ENCODE peak calls at places on chromosomes 11 and 22, in six cellular contexts. One of them, this sample, is unnamed.

GRCh38 chr11:27416568-27417176 is 53.7 kb upstream of the CCDC34 start:
- DNase-seq in fibroblast of pulmonary artery: no peak
- DNase-seq in sigmoid colon: no peak
- DNase-seq in vagina: no peak
- DNase-seq in foreskin fibroblast: no peak
- DNase-seq in H1: no peak
- DNase-seq in this sample: no peak

GRCh38 chr22:38271927-38272372 is 860 bp downstream of the TMEM184B start:
- DNase-seq in fibroblast of pulmonary artery: no peak
- DNase-seq in sigmoid colon: no peak
- DNase-seq in vagina: no peak
- DNase-seq in foreskin fibroblast: no peak
- DNase-seq in H1: peak; percentile 68
- DNase-seq in this sample: no peak

GRCh38 chr22:45919504-45920286 is 57.3 kb downstream of the WNT7B start:
- DNase-seq in fibroblast of pulmonary artery: no peak
- DNase-seq in sigmoid colon: no peak
- DNase-seq in vagina: no peak
- DNase-seq in foreskin fibroblast: no peak
- DNase-seq in H1: no peak
- DNase-seq in this sample: no peak

GRCh38 chr11:68527585-68527984 is 67.0 kb downstream of the PPP6R3 start:
- DNase-seq in fibroblast of pulmonary artery: no peak
- DNase-seq in sigmoid colon: no peak
- DNase-seq in vagina: no peak
- DNase-seq in foreskin fibroblast: no peak
- DNase-seq in H1: no peak
- DNase-seq in this sample: no peak

GRCh38 chr11:96122601-96123044 is 198.7 kb upstream of the MTMR2 start:
- DNase-seq in fibroblast of pulmonary artery: no peak
- DNase-seq in sigmoid colon: no peak
- DNase-seq in vagina: no peak
- DNase-seq in foreskin fibroblast: no peak
- DNase-seq in H1: no peak
- DNase-seq in this sample: peak; percentile 36

GRCh38 chr11:31815743-31816466 is 4.8 kb upstream of the PAX6 start:
- DNase-seq in fibroblast of pulmonary artery: no peak
- DNase-seq in sigmoid colon: no peak
- DNase-seq in vagina: no peak
- DNase-seq in foreskin fibroblast: no peak
- DNase-seq in H1: peak; percentile 55
- DNase-seq in this sample: no peak

GRCh38 chr11:42800041-42800440 is 511.8 kb upstream of the API5 start:
- DNase-seq in fibroblast of pulmonary artery: no peak
- DNase-seq in sigmoid colon: no peak
- DNase-seq in vagina: no peak
- DNase-seq in foreskin fibroblast: no peak
- DNase-seq in H1: no peak
- DNase-seq in this sample: no peak

GRCh38 chr11:116579857-116580727 is 192.7 kb downstream of the BUD13 start:
- DNase-seq in fibroblast of pulmonary artery: no peak
- DNase-seq in sigmoid colon: no peak
- DNase-seq in vagina: no peak
- DNase-seq in foreskin fibroblast: no peak
- DNase-seq in H1: peak; percentile 69
- DNase-seq in this sample: no peak

GRCh38 chr11:127789887-127790286 is 789.3 kb upstream of the KIRREL3 start:
- DNase-seq in fibroblast of pulmonary artery: no peak
- DNase-seq in sigmoid colon: no peak
- DNase-seq in vagina: no peak
- DNase-seq in foreskin fibroblast: no peak
- DNase-seq in H1: no peak
- DNase-seq in this sample: no peak

GRCh38 chr11:61652135-61652534 is 28.1 kb upstream of the DAGLA start:
- DNase-seq in fibroblast of pulmonary artery: no peak
- DNase-seq in sigmoid colon: no peak
- DNase-seq in vagina: no peak
- DNase-seq in foreskin fibroblast: no peak
- DNase-seq in H1: no peak
- DNase-seq in this sample: no peak

GRCh38 chr22:24482586-24482985 is 12.5 kb upstream of the UPB1 start:
- DNase-seq in fibroblast of pulmonary artery: peak; percentile 78
- DNase-seq in sigmoid colon: no peak
- DNase-seq in vagina: no peak
- DNase-seq in foreskin fibroblast: peak; percentile 58
- DNase-seq in H1: no peak
- DNase-seq in this sample: peak; percentile 80

GRCh38 chr22:44242946-44243724 is 62.4 kb downstream of the PARVG start:
- DNase-seq in fibroblast of pulmonary artery: no peak
- DNase-seq in sigmoid colon: no peak
- DNase-seq in vagina: peak; percentile 72
- DNase-seq in foreskin fibroblast: no peak
- DNase-seq in H1: peak; percentile 31
- DNase-seq in this sample: no peak

GRCh38 chr11:16266021-16266420 is 90.3 kb downstream of the SOX6 start:
- DNase-seq in fibroblast of pulmonary artery: no peak
- DNase-seq in sigmoid colon: no peak
- DNase-seq in vagina: no peak
- DNase-seq in foreskin fibroblast: no peak
- DNase-seq in H1: no peak
- DNase-seq in this sample: no peak

GRCh38 chr11:9219115-9219514 is 46.0 kb downstream of the DENND5A start:
- DNase-seq in fibroblast of pulmonary artery: peak; percentile 98
- DNase-seq in sigmoid colon: no peak
- DNase-seq in vagina: no peak
- DNase-seq in foreskin fibroblast: peak; percentile 41
- DNase-seq in H1: no peak
- DNase-seq in this sample: peak; percentile 52

GRCh38 chr22:49094858-49095257 is 732.8 kb downstream of the BRD1 start:
- DNase-seq in fibroblast of pulmonary artery: no peak
- DNase-seq in sigmoid colon: no peak
- DNase-seq in vagina: no peak
- DNase-seq in foreskin fibroblast: no peak
- DNase-seq in H1: no peak
- DNase-seq in this sample: no peak

GRCh38 chr11:117841582-117842031 is 17.1 kb upstream of the FXYD2 start:
- DNase-seq in fibroblast of pulmonary artery: no peak
- DNase-seq in sigmoid colon: peak; percentile 43
- DNase-seq in vagina: no peak
- DNase-seq in foreskin fibroblast: no peak
- DNase-seq in H1: no peak
- DNase-seq in this sample: no peak

GRCh38 chr11:63212742-63213141 is 30.7 kb downstream of the SLC22A25 start:
- DNase-seq in fibroblast of pulmonary artery: peak; percentile 31
- DNase-seq in sigmoid colon: no peak
- DNase-seq in vagina: no peak
- DNase-seq in foreskin fibroblast: peak; percentile 35
- DNase-seq in H1: no peak
- DNase-seq in this sample: peak; percentile 19

GRCh38 chr11:111336582-111337256 is 38.4 kb downstream of the POU2AF3 start:
- DNase-seq in fibroblast of pulmonary artery: peak; percentile 73
- DNase-seq in sigmoid colon: no peak
- DNase-seq in vagina: no peak
- DNase-seq in foreskin fibroblast: peak; percentile 90
- DNase-seq in H1: no peak
- DNase-seq in this sample: peak; percentile 71

GRCh38 chr22:38316340-38317236 is 645 bp downstream of the CSNK1E start:
- DNase-seq in fibroblast of pulmonary artery: peak; percentile 64
- DNase-seq in sigmoid colon: peak; percentile 87
- DNase-seq in vagina: no peak
- DNase-seq in foreskin fibroblast: peak; percentile 83
- DNase-seq in H1: peak; percentile 66
- DNase-seq in this sample: peak; percentile 71

GRCh38 chr11:125980421-125980820 is 34.6 kb downstream of the VSIG10L2 start:
- DNase-seq in fibroblast of pulmonary artery: no peak
- DNase-seq in sigmoid colon: no peak
- DNase-seq in vagina: no peak
- DNase-seq in foreskin fibroblast: no peak
- DNase-seq in H1: no peak
- DNase-seq in this sample: no peak

GRCh38 chr11:130464289-130464812 is 15.9 kb downstream of the ADAMTS15 start:
- DNase-seq in fibroblast of pulmonary artery: no peak
- DNase-seq in sigmoid colon: no peak
- DNase-seq in vagina: no peak
- DNase-seq in foreskin fibroblast: peak; percentile 34
- DNase-seq in H1: no peak
- DNase-seq in this sample: peak; percentile 78

GRCh38 chr22:37741312-37741795 is 44.5 kb downstream of the TRIOBP start:
- DNase-seq in fibroblast of pulmonary artery: peak; percentile 99
- DNase-seq in sigmoid colon: peak; percentile 99
- DNase-seq in vagina: no peak
- DNase-seq in foreskin fibroblast: peak; percentile 99
- DNase-seq in H1: peak; percentile 49
- DNase-seq in this sample: peak; percentile 100

GRCh38 chr22:50361688-50362087 is 18.6 kb downstream of the PPP6R2 start:
- DNase-seq in fibroblast of pulmonary artery: no peak
- DNase-seq in sigmoid colon: no peak
- DNase-seq in vagina: no peak
- DNase-seq in foreskin fibroblast: no peak
- DNase-seq in H1: no peak
- DNase-seq in this sample: no peak

GRCh38 chr11:25587496-25587895 is 744.4 kb upstream of the ANO3 start:
- DNase-seq in fibroblast of pulmonary artery: peak; percentile 1
- DNase-seq in sigmoid colon: no peak
- DNase-seq in vagina: no peak
- DNase-seq in foreskin fibroblast: no peak
- DNase-seq in H1: no peak
- DNase-seq in this sample: no peak

DNA sequence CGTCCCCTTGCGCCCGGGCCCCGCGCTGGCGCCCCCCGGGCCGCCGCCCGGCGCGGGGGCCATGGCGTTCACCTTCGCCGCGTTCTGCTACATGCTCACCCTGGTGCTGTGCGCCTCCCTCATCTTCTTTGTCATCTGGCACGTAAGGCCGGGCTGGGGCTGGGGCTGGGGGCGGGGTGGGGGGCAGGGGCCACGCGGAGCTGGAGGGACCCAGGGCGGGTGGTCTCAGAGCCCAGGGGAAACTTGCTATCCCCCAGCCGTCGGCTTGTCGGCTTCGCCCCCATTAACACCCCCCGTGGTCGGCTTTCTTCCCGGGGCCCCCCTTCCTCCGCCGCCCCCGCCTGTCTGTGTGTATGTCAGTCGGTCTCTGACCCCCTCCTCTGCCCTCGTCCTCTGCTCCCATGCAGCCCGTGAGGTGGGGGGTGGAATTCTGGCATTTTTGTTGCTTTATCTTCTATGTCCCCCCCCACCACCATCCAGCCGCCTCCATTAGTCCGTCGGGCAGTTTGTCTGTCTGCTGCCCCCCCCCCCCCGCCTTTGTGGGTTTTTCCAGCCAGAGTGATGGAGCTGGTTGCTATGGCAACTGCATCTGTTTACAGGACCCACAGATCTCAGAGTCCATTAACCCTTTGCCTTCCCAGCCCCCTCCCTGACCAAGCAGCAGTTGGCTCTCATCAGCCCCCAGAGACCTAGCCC is 569 bp downstream of the CNIH2 start:
- DNase-seq in fibroblast of pulmonary artery: peak; percentile 21
- DNase-seq in sigmoid colon: no peak
- DNase-seq in vagina: no peak
- DNase-seq in foreskin fibroblast: peak; percentile 44
- DNase-seq in H1: no peak
- DNase-seq in this sample: no peak
- H3K4me3 ChIP-seq in fibroblast of pulmonary artery: no peak overlapping the region
- H3K4me3 ChIP-seq in sigmoid colon: peak overlapping the region; percentile 45
- H3K4me3 ChIP-seq in vagina: peak overlapping the region; percentile 50
- H3K4me3 ChIP-seq in foreskin fibroblast: no peak overlapping the region
- H3K4me3 ChIP-seq in H1: peak overlapping the region; percentile 26
- H3K4me3 ChIP-seq in this sample: no peak overlapping the region

GRCh38 chr11:79461144-79461543 is 20.3 kb upstream of the TENM4 start:
- DNase-seq in fibroblast of pulmonary artery: peak; percentile 50
- DNase-seq in sigmoid colon: no peak
- DNase-seq in vagina: no peak
- DNase-seq in foreskin fibroblast: peak; percentile 54
- DNase-seq in H1: no peak
- DNase-seq in this sample: peak; percentile 41
- TF ChIP-seq CTCF in fibroblast of pulmonary artery: peak; percentile 61
- TF ChIP-seq CTCF in sigmoid colon: no peak
- TF ChIP-seq CTCF in vagina: no peak
- TF ChIP-seq CTCF in foreskin fibroblast: peak; percentile 55
- TF ChIP-seq CTCF in H1: peak; percentile 71
- TF ChIP-seq CTCF in this sample: peak; percentile 59

GRCh38 chr11:73004088-73004487 is 138.0 kb downstream of the FCHSD2 start:
- DNase-seq in fibroblast of pulmonary artery: no peak
- DNase-seq in sigmoid colon: no peak
- DNase-seq in vagina: no peak
- DNase-seq in foreskin fibroblast: no peak
- DNase-seq in H1: no peak
- DNase-seq in this sample: no peak
- H3K4me3 ChIP-seq in fibroblast of pulmonary artery: no peak overlapping the region
- H3K4me3 ChIP-seq in sigmoid colon: no peak overlapping the region
- H3K4me3 ChIP-seq in vagina: no peak overlapping the region
- H3K4me3 ChIP-seq in foreskin fibroblast: no peak overlapping the region
- H3K4me3 ChIP-seq in H1: no peak overlapping the region
- H3K4me3 ChIP-seq in this sample: no peak overlapping the region

GRCh38 chr11:109854696-109855095 is 238.5 kb upstream of the ZC3H12C start:
- DNase-seq in fibroblast of pulmonary artery: no peak
- DNase-seq in sigmoid colon: no peak
- DNase-seq in vagina: no peak
- DNase-seq in foreskin fibroblast: no peak
- DNase-seq in H1: no peak
- DNase-seq in this sample: no peak

GRCh38 chr11:109856958-109857357 is 236.2 kb upstream of the ZC3H12C start:
- DNase-seq in fibroblast of pulmonary artery: no peak
- DNase-seq in sigmoid colon: no peak
- DNase-seq in vagina: no peak
- DNase-seq in foreskin fibroblast: no peak
- DNase-seq in H1: no peak
- DNase-seq in this sample: no peak

GRCh38 chr11:109849946-109850345 is 243.2 kb upstream of the ZC3H12C start:
- DNase-seq in fibroblast of pulmonary artery: no peak
- DNase-seq in sigmoid colon: no peak
- DNase-seq in vagina: no peak
- DNase-seq in foreskin fibroblast: no peak
- DNase-seq in H1: no peak
- DNase-seq in this sample: no peak

GRCh38 chr11:109851780-109852390 is 241.3 kb upstream of the ZC3H12C start:
- DNase-seq in fibroblast of pulmonary artery: peak; percentile 16
- DNase-seq in sigmoid colon: no peak
- DNase-seq in vagina: no peak
- DNase-seq in foreskin fibroblast: no peak
- DNase-seq in H1: no peak
- DNase-seq in this sample: no peak

DNA sequence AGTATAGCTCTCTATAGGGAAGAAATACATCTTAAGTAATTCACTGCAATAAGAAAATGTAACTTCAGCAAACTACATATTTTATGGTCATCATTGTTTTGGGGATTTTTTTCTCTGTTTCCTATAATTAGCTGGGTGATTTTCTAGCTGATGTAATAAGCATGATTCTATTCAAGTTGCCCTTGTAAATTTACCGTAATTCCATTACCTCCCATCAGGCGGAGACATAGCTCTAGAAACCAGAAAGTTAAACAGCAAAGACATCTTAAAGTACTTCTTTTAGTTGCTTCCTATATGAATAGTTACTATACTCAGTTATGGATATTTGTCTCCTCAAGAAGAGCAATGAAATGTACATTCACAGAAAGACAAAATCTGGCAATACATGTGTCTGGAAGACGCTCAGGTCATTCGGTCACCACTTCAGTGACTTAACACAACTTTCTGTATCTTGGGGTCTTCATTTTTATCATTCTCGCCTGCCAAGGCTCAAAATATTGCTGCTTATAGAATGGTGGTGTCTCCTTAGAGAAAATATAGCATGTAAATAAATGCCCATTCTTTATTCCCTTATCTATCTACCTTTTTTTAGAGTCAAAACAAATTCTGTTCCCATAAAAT is 239.9 kb upstream of the ZC3H12C start:
- DNase-seq in fibroblast of pulmonary artery: peak; percentile 91
- DNase-seq in sigmoid colon: no peak
- DNase-seq in vagina: no peak
- DNase-seq in foreskin fibroblast: peak; percentile 79
- DNase-seq in H1: no peak
- DNase-seq in this sample: peak; percentile 78
- TF ChIP-seq CTCF in fibroblast of pulmonary artery: peak; percentile 84
- TF ChIP-seq CTCF in sigmoid colon: no peak
- TF ChIP-seq CTCF in vagina: no peak
- TF ChIP-seq CTCF in foreskin fibroblast: peak; percentile 53
- TF ChIP-seq CTCF in H1: peak; percentile 70
- TF ChIP-seq CTCF in this sample: peak; percentile 70

This sample was measured in fibroblast of villous mesenchyme.